ENCODE peak calls at places on chromosome 14, in nine cellular contexts. One of them, this sample, is unnamed.

GRCh38 chr14:36424478-36425102 is 95.4 kb downstream of the NKX2-1 start:
- DNase-seq in astrocyte of the spinal cord: no peak
- DNase-seq in Right ventricle myocardium inferior: no peak
- DNase-seq in nephron progenitor cell: no peak
- DNase-seq in aorta: no peak
- DNase-seq in fibroblast of pulmonary artery: no peak
- DNase-seq in stomach: no peak
- DNase-seq in hippocampal formation: no peak
- DNase-seq in Caki2: no peak
- DNase-seq in this sample: no peak

GRCh38 chr14:104114421-104115130 is 23.8 kb upstream of the KIF26A start:
- DNase-seq in astrocyte of the spinal cord: no peak
- DNase-seq in Right ventricle myocardium inferior: peak; percentile 53
- DNase-seq in nephron progenitor cell: peak; percentile 4
- DNase-seq in aorta: peak; percentile 22
- DNase-seq in fibroblast of pulmonary artery: no peak
- DNase-seq in stomach: peak; percentile 22
- DNase-seq in hippocampal formation: no peak
- DNase-seq in Caki2: no peak
- DNase-seq in this sample: peak; percentile 53

GRCh38 chr14:67417633-67418032 is 5.7 kb upstream of the PLEK2 start:
- DNase-seq in astrocyte of the spinal cord: no peak
- DNase-seq in Right ventricle myocardium inferior: no peak
- DNase-seq in nephron progenitor cell: no peak
- DNase-seq in aorta: no peak
- DNase-seq in fibroblast of pulmonary artery: peak; percentile 46
- DNase-seq in stomach: no peak
- DNase-seq in hippocampal formation: no peak
- DNase-seq in Caki2: no peak
- DNase-seq in this sample: no peak

GRCh38 chr14:29045237-29045636 is 278.6 kb downstream of the FOXG1 start:
- DNase-seq in astrocyte of the spinal cord: no peak
- DNase-seq in Right ventricle myocardium inferior: no peak
- DNase-seq in nephron progenitor cell: no peak
- DNase-seq in aorta: no peak
- DNase-seq in fibroblast of pulmonary artery: no peak
- DNase-seq in stomach: no peak
- DNase-seq in hippocampal formation: no peak
- DNase-seq in Caki2: no peak
- DNase-seq in this sample: no peak

GRCh38 chr14:91046488-91047072 is 13.9 kb downstream of the RPS6KA5 start:
- DNase-seq in astrocyte of the spinal cord: no peak
- DNase-seq in Right ventricle myocardium inferior: no peak
- DNase-seq in nephron progenitor cell: no peak
- DNase-seq in aorta: no peak
- DNase-seq in fibroblast of pulmonary artery: no peak
- DNase-seq in stomach: no peak
- DNase-seq in hippocampal formation: no peak
- DNase-seq in Caki2: no peak
- DNase-seq in this sample: no peak

GRCh38 chr14:96084796-96085195 is 45.6 kb downstream of the C14orf132 start:
- DNase-seq in astrocyte of the spinal cord: no peak
- DNase-seq in Right ventricle myocardium inferior: no peak
- DNase-seq in nephron progenitor cell: no peak
- DNase-seq in aorta: no peak
- DNase-seq in fibroblast of pulmonary artery: no peak
- DNase-seq in stomach: no peak
- DNase-seq in hippocampal formation: no peak
- DNase-seq in Caki2: no peak
- DNase-seq in this sample: peak; percentile 37

GRCh38 chr14:28766505-28767238 is at the start of gene FOXG1:
- DNase-seq in astrocyte of the spinal cord: peak; percentile 76
- DNase-seq in Right ventricle myocardium inferior: no peak
- DNase-seq in nephron progenitor cell: peak; percentile 53
- DNase-seq in aorta: no peak
- DNase-seq in fibroblast of pulmonary artery: peak; percentile 55
- DNase-seq in stomach: no peak
- DNase-seq in hippocampal formation: peak; percentile 82
- DNase-seq in Caki2: no peak
- DNase-seq in this sample: no peak

GRCh38 chr14:43306053-43306452 is 1201.0 kb downstream of the FSCB start:
- DNase-seq in astrocyte of the spinal cord: no peak
- DNase-seq in Right ventricle myocardium inferior: no peak
- DNase-seq in nephron progenitor cell: no peak
- DNase-seq in aorta: no peak
- DNase-seq in fibroblast of pulmonary artery: no peak
- DNase-seq in stomach: no peak
- DNase-seq in hippocampal formation: no peak
- DNase-seq in Caki2: no peak
- DNase-seq in this sample: no peak

GRCh38 chr14:64117671-64118402 is 176.3 kb downstream of the ESR2 start:
- DNase-seq in astrocyte of the spinal cord: peak; percentile 83
- DNase-seq in Right ventricle myocardium inferior: peak; percentile 73
- DNase-seq in nephron progenitor cell: no peak
- DNase-seq in aorta: peak; percentile 89
- DNase-seq in fibroblast of pulmonary artery: peak; percentile 61
- DNase-seq in stomach: peak; percentile 42
- DNase-seq in hippocampal formation: no peak
- DNase-seq in Caki2: peak; percentile 43
- DNase-seq in this sample: no peak

GRCh38 chr14:79578470-79578869 is 632.8 kb downstream of the DIO2 start:
- DNase-seq in astrocyte of the spinal cord: peak; percentile 86
- DNase-seq in Right ventricle myocardium inferior: no peak
- DNase-seq in nephron progenitor cell: no peak
- DNase-seq in aorta: no peak
- DNase-seq in fibroblast of pulmonary artery: no peak
- DNase-seq in stomach: no peak
- DNase-seq in hippocampal formation: no peak
- DNase-seq in Caki2: no peak
- DNase-seq in this sample: no peak

GRCh38 chr14:75911883-75912282 is 69.9 kb downstream of the TGFB3 start:
- DNase-seq in astrocyte of the spinal cord: peak; percentile 55
- DNase-seq in Right ventricle myocardium inferior: no peak
- DNase-seq in nephron progenitor cell: peak; percentile 47
- DNase-seq in aorta: no peak
- DNase-seq in fibroblast of pulmonary artery: peak; percentile 79
- DNase-seq in stomach: no peak
- DNase-seq in hippocampal formation: peak; percentile 57
- DNase-seq in Caki2: no peak
- DNase-seq in this sample: peak; percentile 68

GRCh38 chr14:90811641-90812040 is 4.6 kb downstream of the TTC7B start:
- DNase-seq in astrocyte of the spinal cord: no peak
- DNase-seq in Right ventricle myocardium inferior: no peak
- DNase-seq in nephron progenitor cell: no peak
- DNase-seq in aorta: no peak
- DNase-seq in fibroblast of pulmonary artery: no peak
- DNase-seq in stomach: no peak
- DNase-seq in hippocampal formation: no peak
- DNase-seq in Caki2: no peak
- DNase-seq in this sample: no peak

GRCh38 chr14:34344318-34344717 is 117.7 kb downstream of the SPTSSA start:
- DNase-seq in astrocyte of the spinal cord: no peak
- DNase-seq in Right ventricle myocardium inferior: no peak
- DNase-seq in nephron progenitor cell: no peak
- DNase-seq in aorta: no peak
- DNase-seq in fibroblast of pulmonary artery: no peak
- DNase-seq in stomach: no peak
- DNase-seq in hippocampal formation: no peak
- DNase-seq in Caki2: no peak
- DNase-seq in this sample: no peak

GRCh38 chr14:36835145-36835544 is 173.5 kb downstream of the PAX9 start:
- DNase-seq in astrocyte of the spinal cord: no peak
- DNase-seq in Right ventricle myocardium inferior: no peak
- DNase-seq in nephron progenitor cell: no peak
- DNase-seq in aorta: no peak
- DNase-seq in fibroblast of pulmonary artery: no peak
- DNase-seq in stomach: no peak
- DNase-seq in hippocampal formation: no peak
- DNase-seq in Caki2: peak; percentile 59
- DNase-seq in this sample: no peak

GRCh38 chr14:30153662-30154061 is 226.0 kb upstream of the PRKD1 start:
- DNase-seq in astrocyte of the spinal cord: no peak
- DNase-seq in Right ventricle myocardium inferior: no peak
- DNase-seq in nephron progenitor cell: no peak
- DNase-seq in aorta: no peak
- DNase-seq in fibroblast of pulmonary artery: peak; percentile 1
- DNase-seq in stomach: no peak
- DNase-seq in hippocampal formation: no peak
- DNase-seq in Caki2: no peak
- DNase-seq in this sample: no peak

GRCh38 chr14:56172571-56172971 is 54.4 kb downstream of the PELI2 start:
- DNase-seq in astrocyte of the spinal cord: peak; percentile 82
- DNase-seq in Right ventricle myocardium inferior: no peak
- DNase-seq in nephron progenitor cell: no peak
- DNase-seq in aorta: no peak
- DNase-seq in fibroblast of pulmonary artery: peak; percentile 87
- DNase-seq in stomach: no peak
- DNase-seq in hippocampal formation: no peak
- DNase-seq in Caki2: peak; percentile 73
- DNase-seq in this sample: no peak

GRCh38 chr14:104276435-104276834 is 138.0 kb downstream of the KIF26A start:
- DNase-seq in astrocyte of the spinal cord: no peak
- DNase-seq in Right ventricle myocardium inferior: no peak
- DNase-seq in nephron progenitor cell: no peak
- DNase-seq in aorta: no peak
- DNase-seq in fibroblast of pulmonary artery: no peak
- DNase-seq in stomach: peak; percentile 4
- DNase-seq in hippocampal formation: no peak
- DNase-seq in Caki2: no peak
- DNase-seq in this sample: no peak

GRCh38 chr14:89178376-89178775 is 238.7 kb downstream of the FOXN3 start:
- DNase-seq in astrocyte of the spinal cord: no peak
- DNase-seq in Right ventricle myocardium inferior: no peak
- DNase-seq in nephron progenitor cell: no peak
- DNase-seq in aorta: no peak
- DNase-seq in fibroblast of pulmonary artery: no peak
- DNase-seq in stomach: no peak
- DNase-seq in hippocampal formation: no peak
- DNase-seq in Caki2: no peak
- DNase-seq in this sample: no peak

GRCh38 chr14:31572955-31573354 is 11.8 kb downstream of the NUBPL start:
- DNase-seq in astrocyte of the spinal cord: no peak
- DNase-seq in Right ventricle myocardium inferior: no peak
- DNase-seq in nephron progenitor cell: no peak
- DNase-seq in aorta: no peak
- DNase-seq in fibroblast of pulmonary artery: no peak
- DNase-seq in stomach: no peak
- DNase-seq in hippocampal formation: no peak
- DNase-seq in Caki2: no peak
- DNase-seq in this sample: no peak

GRCh38 chr14:21940887-21941855 is 267.6 kb upstream of the OR4E1 start:
- DNase-seq in astrocyte of the spinal cord: peak; percentile 2
- DNase-seq in Right ventricle myocardium inferior: no peak
- DNase-seq in nephron progenitor cell: peak; percentile 31
- DNase-seq in aorta: no peak
- DNase-seq in fibroblast of pulmonary artery: peak; percentile 18
- DNase-seq in stomach: no peak
- DNase-seq in hippocampal formation: no peak
- DNase-seq in Caki2: no peak
- DNase-seq in this sample: no peak

GRCh38 chr14:59275668-59276067 is 87.2 kb downstream of the DAAM1 start:
- DNase-seq in astrocyte of the spinal cord: peak; percentile 93
- DNase-seq in Right ventricle myocardium inferior: no peak
- DNase-seq in nephron progenitor cell: no peak
- DNase-seq in aorta: no peak
- DNase-seq in fibroblast of pulmonary artery: peak; percentile 90
- DNase-seq in stomach: no peak
- DNase-seq in hippocampal formation: peak; percentile 33
- DNase-seq in Caki2: peak; percentile 56
- DNase-seq in this sample: no peak

GRCh38 chr14:72262771-72263170 is 330.5 kb downstream of the RGS6 start:
- DNase-seq in astrocyte of the spinal cord: no peak
- DNase-seq in Right ventricle myocardium inferior: no peak
- DNase-seq in nephron progenitor cell: no peak
- DNase-seq in aorta: no peak
- DNase-seq in fibroblast of pulmonary artery: no peak
- DNase-seq in stomach: no peak
- DNase-seq in hippocampal formation: no peak
- DNase-seq in Caki2: no peak
- DNase-seq in this sample: no peak

GRCh38 chr14:68309631-68310030 is 483.2 kb downstream of the ZFP36L1 start:
- DNase-seq in astrocyte of the spinal cord: peak; percentile 7
- DNase-seq in Right ventricle myocardium inferior: no peak
- DNase-seq in nephron progenitor cell: no peak
- DNase-seq in aorta: peak; percentile 62
- DNase-seq in fibroblast of pulmonary artery: no peak
- DNase-seq in stomach: no peak
- DNase-seq in hippocampal formation: no peak
- DNase-seq in Caki2: no peak
- DNase-seq in this sample: no peak

GRCh38 chr14:74932401-74932901 is 9.4 kb upstream of the RPS6KL1 start:
- DNase-seq in astrocyte of the spinal cord: no peak
- DNase-seq in Right ventricle myocardium inferior: peak; percentile 40
- DNase-seq in nephron progenitor cell: no peak
- DNase-seq in aorta: no peak
- DNase-seq in fibroblast of pulmonary artery: peak; percentile 59
- DNase-seq in stomach: no peak
- DNase-seq in hippocampal formation: no peak
- DNase-seq in Caki2: no peak
- DNase-seq in this sample: no peak

GRCh38 chr14:75088566-75089373 is 19.3 kb downstream of the ZC2HC1C start:
- DNase-seq in astrocyte of the spinal cord: peak; percentile 68
- DNase-seq in Right ventricle myocardium inferior: no peak
- DNase-seq in nephron progenitor cell: peak; percentile 56
- DNase-seq in aorta: no peak
- DNase-seq in fibroblast of pulmonary artery: peak; percentile 76
- DNase-seq in stomach: peak; percentile 37
- DNase-seq in hippocampal formation: peak; percentile 56
- DNase-seq in Caki2: peak; percentile 51
- DNase-seq in this sample: no peak

GRCh38 chr14:77217551-77217950 is 36.0 kb downstream of the TMEM63C start:
- DNase-seq in astrocyte of the spinal cord: no peak
- DNase-seq in Right ventricle myocardium inferior: no peak
- DNase-seq in nephron progenitor cell: no peak
- DNase-seq in aorta: no peak
- DNase-seq in fibroblast of pulmonary artery: no peak
- DNase-seq in stomach: no peak
- DNase-seq in hippocampal formation: no peak
- DNase-seq in Caki2: no peak
- DNase-seq in this sample: no peak

GRCh38 chr14:66495214-66496098 is 9.3 kb downstream of the CCDC196 start:
- DNase-seq in astrocyte of the spinal cord: peak; percentile 80
- DNase-seq in Right ventricle myocardium inferior: no peak
- DNase-seq in nephron progenitor cell: peak; percentile 24
- DNase-seq in aorta: peak; percentile 40
- DNase-seq in fibroblast of pulmonary artery: peak; percentile 85
- DNase-seq in stomach: peak; percentile 44
- DNase-seq in hippocampal formation: peak; percentile 83
- DNase-seq in Caki2: peak; percentile 37
- DNase-seq in this sample: no peak

GRCh38 chr14:20802341-20803084 is at the start of gene RNASE1:
- DNase-seq in astrocyte of the spinal cord: no peak
- DNase-seq in Right ventricle myocardium inferior: no peak
- DNase-seq in nephron progenitor cell: no peak
- DNase-seq in aorta: no peak
- DNase-seq in fibroblast of pulmonary artery: peak; percentile 30
- DNase-seq in stomach: peak; percentile 71
- DNase-seq in hippocampal formation: peak; percentile 95
- DNase-seq in Caki2: no peak
- DNase-seq in this sample: no peak

GRCh38 chr14:81268016-81268416 is 47.3 kb upstream of the GTF2A1 start:
- DNase-seq in astrocyte of the spinal cord: no peak
- DNase-seq in Right ventricle myocardium inferior: no peak
- DNase-seq in nephron progenitor cell: no peak
- DNase-seq in aorta: no peak
- DNase-seq in fibroblast of pulmonary artery: peak; percentile 2
- DNase-seq in stomach: no peak
- DNase-seq in hippocampal formation: no peak
- DNase-seq in Caki2: peak; percentile 67
- DNase-seq in this sample: no peak

GRCh38 chr14:26963696-26964095 is 365.9 kb upstream of the NOVA1 start:
- DNase-seq in astrocyte of the spinal cord: no peak
- DNase-seq in Right ventricle myocardium inferior: no peak
- DNase-seq in nephron progenitor cell: no peak
- DNase-seq in aorta: no peak
- DNase-seq in fibroblast of pulmonary artery: peak; percentile 34
- DNase-seq in stomach: no peak
- DNase-seq in hippocampal formation: no peak
- DNase-seq in Caki2: no peak
- DNase-seq in this sample: peak; percentile 58

GRCh38 chr14:58637391-58638230 is at the start of gene DACT1:
- DNase-seq in astrocyte of the spinal cord: peak; percentile 87
- DNase-seq in Right ventricle myocardium inferior: peak; percentile 83
- DNase-seq in nephron progenitor cell: peak; percentile 86
- DNase-seq in aorta: peak; percentile 87
- DNase-seq in fibroblast of pulmonary artery: peak; percentile 80
- DNase-seq in stomach: peak; percentile 44
- DNase-seq in hippocampal formation: peak; percentile 49
- DNase-seq in Caki2: peak; percentile 22
- DNase-seq in this sample: peak; percentile 86